ENCODE peak calls at places on chromosome 22, in nine cellular contexts. I, Y, S, J, X, Q, W, L and E are unnamed samples.

GRCh38 chr22:42610211-42610610 is 4.5 kb downstream of the POLDIP3 start:
- DNase-seq in I (no peak), Y (no peak), S (no peak), J (no peak), X (no peak), Q (no peak), W (no peak), L (no peak), E (no peak)

GRCh38 chr22:36350751-36351594 is 36.8 kb downstream of the MYH9 start:
- DNase-seq in I (no peak), Y (peak), S (no peak), J (no peak), X (no peak), Q (no peak), W (no peak), L (peak), E (no peak)

GRCh38 chr22:48897959-48898358 is 929.7 kb downstream of the BRD1 start:
- DNase-seq in I (no peak), Y (no peak), S (no peak), J (no peak), X (no peak), Q (no peak), W (no peak), L (no peak), E (no peak)

GRCh38 chr22:50621948-50622722 is 5.8 kb downstream of the ARSA start:
- DNase-seq in I (no peak), Y (no peak), S (peak), J (no peak), X (no peak), Q (no peak), W (no peak), L (no peak), E (no peak)

GRCh38 chr22:19431641-19432091 is at the start of gene HIRA:
- DNase-seq in I (peak), Y (peak), S (peak), J (peak), X (peak), Q (peak), W (peak), L (peak), E (peak)

GRCh38 chr22:24181088-24181995 is at the start of gene SUSD2:
- DNase-seq in I (no peak), Y (no peak), S (no peak), J (no peak), X (no peak), Q (no peak), W (no peak), L (peak), E (no peak)

GRCh38 chr22:36745301-36745995 is 30.5 kb downstream of the IFT27 start:
- DNase-seq in I (no peak), Y (no peak), S (no peak), J (no peak), X (no peak), Q (no peak), W (no peak), L (no peak), E (no peak)

GRCh38 chr22:17578129-17578754 is 14.9 kb downstream of the SLC25A18 start:
- DNase-seq in I (no peak), Y (no peak), S (no peak), J (peak), X (peak), Q (no peak), W (no peak), L (no peak), E (no peak)

GRCh38 chr22:42807185-42807584 is 49.9 kb downstream of the ARFGAP3 start:
- DNase-seq in I (no peak), Y (no peak), S (no peak), J (no peak), X (no peak), Q (no peak), W (no peak), L (no peak), E (no peak)

GRCh38 chr22:17773606-17774205 is 563 bp downstream of the BID start:
- DNase-seq in I (no peak), Y (peak), S (peak), J (no peak), X (no peak), Q (peak), W (peak), L (peak), E (peak)

GRCh38 chr22:25095869-25096268 is 103.8 kb upstream of the CRYBB3 start:
- DNase-seq in I (no peak), Y (no peak), S (no peak), J (no peak), X (no peak), Q (no peak), W (no peak), L (no peak), E (no peak)

GRCh38 chr22:39311592-39312400 is 7.6 kb downstream of the RPL3 start:
- DNase-seq in I (no peak), Y (peak), S (no peak), J (no peak), X (no peak), Q (no peak), W (no peak), L (peak), E (no peak)

GRCh38 chr22:38175206-38176118 is 6.2 kb downstream of the PLA2G6 start:
- DNase-seq in I (no peak), Y (no peak), S (no peak), J (no peak), X (no peak), Q (no peak), W (no peak), L (no peak), E (no peak)

GRCh38 chr22:50046481-50047245 is 11.4 kb downstream of the TTLL8 start:
- DNase-seq in I (no peak), Y (no peak), S (no peak), J (no peak), X (no peak), Q (no peak), W (no peak), L (no peak), E (no peak)

GRCh38 chr22:49934144-49934890 is 15.9 kb downstream of the CRELD2 start:
- DNase-seq in I (no peak), Y (peak), S (no peak), J (no peak), X (peak), Q (no peak), W (no peak), L (no peak), E (no peak)

GRCh38 chr22:29338398-29338797 is 22.9 kb upstream of the RASL10A start:
- DNase-seq in I (no peak), Y (no peak), S (no peak), J (no peak), X (no peak), Q (no peak), W (no peak), L (no peak), E (no peak)

GRCh38 chr22:44753189-44754042 is 1.0 kb downstream of the ARHGAP8 start:
- DNase-seq in I (no peak), Y (no peak), S (no peak), J (no peak), X (peak), Q (no peak), W (no peak), L (peak), E (no peak)

GRCh38 chr22:48741540-48741939 is 1086.1 kb downstream of the BRD1 start:
- DNase-seq in I (no peak), Y (no peak), S (no peak), J (no peak), X (no peak), Q (no peak), W (no peak), L (no peak), E (no peak)

GRCh38 chr22:29762263-29762662 is 4.5 kb downstream of the ZMAT5 start:
- DNase-seq in I (no peak), Y (no peak), S (no peak), J (no peak), X (no peak), Q (no peak), W (peak), L (no peak), E (no peak)

GRCh38 chr22:48955351-48956311 is 872.0 kb downstream of the BRD1 start:
- DNase-seq in I (no peak), Y (no peak), S (no peak), J (no peak), X (no peak), Q (no peak), W (no peak), L (no peak), E (no peak)

GRCh38 chr22:27416553-27417427 is 384.8 kb downstream of the MN1 start:
- DNase-seq in I (peak), Y (peak), S (peak), J (no peak), X (peak), Q (no peak), W (peak), L (peak), E (no peak)

GRCh38 chr22:46625843-46626349 is 5.7 kb downstream of the GRAMD4 start:
- DNase-seq in I (no peak), Y (no peak), S (no peak), J (no peak), X (no peak), Q (no peak), W (no peak), L (no peak), E (no peak)

GRCh38 chr22:25497269-25497668 is 67.2 kb upstream of the GRK3 start:
- DNase-seq in I (no peak), Y (peak), S (no peak), J (no peak), X (no peak), Q (no peak), W (no peak), L (no peak), E (no peak)